ENCODE peak calls at places on chromosomes 3 and 15, in seven cellular contexts. I is cardiac muscle cell, F is PC-9, Q is GM23338, K is A549, W is ovary, O is SK-N-SH. Y is an unnamed sample. For H3K4me1, the result is how much of the 10 kb centered on the place peaks cover.

GRCh38 chr3:27721717-27722564 is at the start of gene EOMES:
- DNase-seq in I (peak), F (no peak), Q (peak), K (peak), W (no peak), O (peak), Y (peak)

GRCh38 chr3:105364113-105364512 is 2.6 kb upstream of the ALCAM start:
- DNase-seq in I (peak), F (no peak), Q (no peak), K (no peak), W (no peak), O (no peak), Y (no peak)

GRCh38 chr3:64266065-64266874 is 41.0 kb upstream of the PRICKLE2 start:
- DNase-seq in I (peak), F (no peak), Q (no peak), K (peak), W (no peak), O (no peak), Y (no peak)

GRCh38 chr3:65342084-65342683 is 654.4 kb upstream of the ADAMTS9 start:
- DNase-seq in I (peak), F (no peak), Q (peak), K (peak), W (no peak), O (no peak), Y (no peak)

GRCh38 chr3:113212155-113212844 is 943 bp downstream of the BOC start:
- DNase-seq in I (peak), F (no peak), Q (peak), K (peak), W (peak), O (peak), Y (no peak)

GRCh38 chr3:71916747-71917369 is 131.9 kb upstream of the PROK2 start:
- DNase-seq in I (peak), F (no peak), Q (no peak), K (no peak), W (peak), O (peak), Y (no peak)

GRCh38 chr3:40801276-40801675 is 276.5 kb downstream of the ZNF621 start:
- DNase-seq in I (peak), F (no peak), Q (no peak), K (no peak), W (no peak), O (no peak), Y (no peak)

GRCh38 chr15:72141171-72142084 is 23.2 kb downstream of the SENP8 start:
- DNase-seq in I (peak), F (no peak), Q (no peak), K (no peak), W (no peak), O (no peak), Y (no peak)

GRCh38 chr3:185070491-185071335 is 82.1 kb downstream of the C3orf70 start:
- DNase-seq in I (peak), F (no peak), Q (peak), K (peak), W (no peak), O (peak), Y (no peak)

GRCh38 chr3:128276577-128277183 is 123.4 kb downstream of the EEFSEC start:
- DNase-seq in I (no peak), F (peak), Q (no peak), K (no peak), W (no peak), O (no peak), Y (no peak)

GRCh38 chr15:45112592-45113379 is 1.2 kb downstream of the DUOX2 start:
- DNase-seq in I (no peak), F (no peak), Q (peak), K (no peak), W (no peak), O (peak), Y (no peak)

GRCh38 chr15:84863480-84864428 is 20.7 kb upstream of the SLC28A1 start:
- DNase-seq in I (peak), F (no peak), Q (no peak), K (peak), W (no peak), O (no peak), Y (no peak)

GRCh38 chr15:66908503-66909095 is 156.8 kb upstream of the SMAD3 start:
- DNase-seq in I (peak), F (no peak), Q (no peak), K (no peak), W (no peak), O (no peak), Y (no peak)

GRCh38 chr3:169268286-169268776 is 395.2 kb downstream of the MECOM start:
- DNase-seq in I (no peak), F (no peak), Q (no peak), K (no peak), W (no peak), O (no peak), Y (no peak)

GRCh38 chr15:49327927-49328326 is 95.1 kb upstream of the FGF7 start:
- DNase-seq in I (no peak), F (no peak), Q (no peak), K (no peak), W (no peak), O (no peak), Y (no peak)

GRCh38 chr3:100708989-100709839 is at the start of gene TFG:
- DNase-seq in I (peak), F (peak), Q (peak), K (peak), W (peak), O (peak), Y (peak)

GRCh38 chr3:98596902-98597500 is 3.6 kb upstream of the CPOX start:
- DNase-seq in I (peak), F (peak), Q (peak), K (peak), W (no peak), O (peak), Y (no peak)

GRCh38 chr3:36476274-36476942 is 96.1 kb downstream of the STAC start:
- DNase-seq in I (no peak), F (peak), Q (no peak), K (no peak), W (no peak), O (no peak), Y (no peak)

GRCh38 chr15:90262426-90262825 is 3.0 kb upstream of the NGRN start:
- DNase-seq in I (peak), F (no peak), Q (no peak), K (no peak), W (no peak), O (no peak), Y (no peak)

GRCh38 chr3:49518016-49518415 is 36.3 kb upstream of the BSN start:
- DNase-seq in I (no peak), F (no peak), Q (no peak), K (no peak), W (no peak), O (no peak), Y (no peak)

DNA sequence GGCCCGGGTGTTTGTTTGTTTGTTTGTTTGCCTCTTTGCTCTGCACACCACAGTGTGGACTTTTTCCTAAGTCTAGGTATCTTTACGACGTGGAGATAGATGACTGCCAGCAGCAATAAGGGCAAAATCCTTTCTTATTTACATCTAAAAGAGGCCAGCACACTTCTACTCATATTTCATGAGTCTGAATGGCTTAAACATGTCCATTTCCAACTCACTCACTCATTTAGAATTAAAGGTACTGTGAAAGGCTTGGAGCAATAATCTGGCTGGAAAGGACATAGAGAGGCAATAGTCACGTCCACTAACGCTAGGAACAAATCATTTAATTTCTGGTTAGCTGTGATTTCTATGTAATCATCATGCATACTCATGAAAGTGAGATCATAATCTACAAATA is 54.2 kb upstream of the SSR3 start:
- DNase-seq in I (no peak), F (no peak), Q (no peak), K (no peak), W (no peak), O (no peak), Y (no peak)
- H3K4me3 ChIP-seq in I (no peak), F (no peak), Q (no peak), K (no peak), W (no peak), O (no peak), Y (no peak)

DNA sequence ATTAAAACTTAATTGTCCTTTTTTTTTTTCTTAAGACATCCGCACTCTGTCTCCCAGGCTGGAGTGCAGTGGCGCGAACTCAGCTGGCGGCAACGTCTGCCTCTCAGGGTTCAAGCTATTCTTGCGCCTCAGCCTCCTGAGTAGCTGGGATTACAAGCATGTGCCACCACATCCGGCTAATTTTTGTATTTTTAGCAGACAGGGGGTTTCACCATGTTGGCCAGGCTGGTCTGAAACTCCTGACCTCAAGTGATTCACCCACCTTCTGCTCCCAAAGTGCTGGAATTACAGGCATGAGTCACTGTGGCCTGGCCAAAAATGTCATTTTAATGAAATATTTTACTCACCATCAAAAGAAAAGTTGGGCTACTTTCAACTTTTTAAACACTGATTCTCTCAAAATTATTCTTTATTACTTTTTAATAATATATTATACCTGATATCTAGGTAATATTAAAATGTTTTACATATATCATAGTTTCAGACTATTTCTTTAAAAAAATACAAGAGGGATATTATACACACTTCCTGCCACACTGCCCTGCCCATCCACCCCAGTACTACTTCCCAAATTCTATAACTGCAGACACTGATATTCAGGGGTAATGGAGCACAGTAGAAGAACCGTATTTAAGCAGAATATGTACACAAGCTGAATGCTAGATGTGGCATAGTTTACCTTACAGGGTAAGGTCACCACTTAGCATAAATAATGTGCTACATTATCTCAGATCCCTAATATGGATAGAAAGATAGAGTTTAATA is 723.9 kb upstream of the ZNF385D start:
- DNase-seq in I (peak), F (no peak), Q (no peak), K (no peak), W (no peak), O (no peak), Y (no peak)
- H3K4me1 ChIP-seq in I (under half), F (under half), Q (under half), K (under half), W (under half), O (under half), Y (under half)

GRCh38 chr3:42175841-42176240 is 84.7 kb downstream of the TRAK1 start:
- DNase-seq in I (no peak), F (no peak), Q (no peak), K (no peak), W (no peak), O (no peak), Y (no peak)
- H3K4me3 ChIP-seq in I (no peak), F (no peak), Q (no peak), K (no peak), W (no peak), O (no peak), Y (no peak)

DNA sequence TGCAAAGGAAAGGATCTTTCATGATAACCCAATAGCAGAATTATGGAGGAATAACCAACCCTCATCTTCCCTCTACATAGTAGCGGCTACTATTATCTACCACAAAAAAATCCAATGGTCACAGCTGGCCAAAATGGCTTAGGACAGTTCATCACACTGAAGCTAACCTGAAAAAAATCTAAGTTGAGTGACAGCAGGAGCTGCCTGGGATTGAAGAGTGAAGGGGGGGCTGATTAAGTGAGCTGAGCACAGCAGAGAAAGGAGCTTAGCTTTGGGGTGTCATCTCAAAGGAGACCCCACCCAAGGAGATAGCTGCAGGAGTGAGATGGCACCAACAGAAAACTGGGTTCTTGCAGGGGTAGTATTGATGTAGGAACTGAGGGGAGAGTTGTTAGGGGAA is 33.6 kb downstream of the CCNL1 start:
- DNase-seq in I (no peak), F (no peak), Q (no peak), K (no peak), W (no peak), O (no peak), Y (no peak)
- H3K4me1 ChIP-seq in I (half or more), F (half or more), Q (under half), K (half or more), W (under half), O (half or more), Y (under half)

GRCh38 chr3:53252105-53252946 is 3.5 kb downstream of the TKT start:
- DNase-seq in I (peak), F (peak), Q (peak), K (no peak), W (no peak), O (no peak), Y (no peak)
- H3K4me3 ChIP-seq in I (no peak), F (peak), Q (peak), K (peak), W (no peak), O (peak), Y (no peak)

DNA sequence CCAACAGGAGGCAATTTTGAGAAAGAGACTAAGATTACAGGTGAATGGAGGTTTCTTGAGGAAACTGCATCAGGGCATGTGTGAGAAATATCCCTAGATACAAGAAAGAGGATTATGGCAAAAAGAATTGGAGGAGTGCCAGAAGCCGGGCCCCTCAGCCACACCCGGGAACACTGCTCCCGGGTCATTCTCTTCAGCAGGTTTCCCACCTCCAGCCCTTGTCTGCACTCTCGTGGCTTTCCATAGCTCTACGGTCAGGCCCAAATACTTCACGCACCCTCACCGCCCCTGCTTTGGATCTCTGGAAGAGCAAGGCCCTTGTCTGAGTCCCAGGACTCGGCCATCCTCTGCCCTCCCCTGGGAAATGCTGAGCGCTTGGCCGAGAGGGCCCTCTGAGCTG is 38.7 kb upstream of the SPTBN5 start:
- DNase-seq in I (no peak), F (no peak), Q (no peak), K (no peak), W (no peak), O (no peak), Y (no peak)
- H3K4me1 ChIP-seq in I (under half), F (half or more), Q (under half), K (half or more), W (under half), O (under half), Y (under half)

DNA sequence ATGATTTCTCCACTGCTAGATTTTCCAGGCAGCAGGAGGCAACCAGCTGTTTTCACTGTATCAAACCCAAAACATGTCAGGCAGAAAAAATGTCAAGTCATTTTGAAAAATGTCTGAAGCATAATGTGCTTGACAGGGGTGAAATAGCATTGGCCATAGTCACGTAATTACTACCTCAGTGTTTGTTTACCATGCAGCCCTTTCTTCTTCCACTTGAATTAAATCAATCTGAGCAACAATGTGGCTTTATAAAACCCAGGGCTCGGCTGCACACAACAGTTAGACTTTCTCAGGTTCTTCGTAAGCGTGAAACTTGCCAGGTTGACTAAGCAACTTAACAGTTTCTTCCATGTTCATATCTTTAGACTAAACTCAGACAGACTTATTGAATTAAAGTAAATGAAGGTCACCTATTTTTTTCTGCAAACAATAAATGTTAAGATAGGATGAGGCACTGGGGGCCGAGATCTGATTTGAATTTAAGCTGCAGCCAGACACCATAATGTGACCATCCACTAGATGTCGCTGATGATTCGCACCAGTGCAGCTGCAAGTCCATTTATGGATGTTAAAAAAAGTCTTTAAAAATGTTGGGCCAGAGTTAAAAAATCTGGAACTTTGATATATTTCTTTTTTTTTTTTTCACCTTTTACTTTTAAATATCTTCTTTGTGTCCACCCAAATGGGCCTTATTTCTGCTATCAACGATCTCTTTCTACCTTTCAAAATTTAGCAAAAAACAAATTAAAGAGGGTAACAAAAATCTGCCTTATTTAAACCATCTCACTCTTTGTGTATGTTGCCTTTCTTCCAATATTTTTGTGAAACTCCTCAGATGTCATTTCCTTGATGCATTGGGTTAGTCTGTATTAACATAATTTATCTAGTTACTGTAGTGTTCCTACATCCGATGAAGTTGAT is 305.9 kb downstream of the CACNA2D3 start:
- DNase-seq in I (peak), F (no peak), Q (peak), K (peak), W (peak), O (peak), Y (peak)
- H3K4me3 ChIP-seq in I (no peak), F (no peak), Q (no peak), K (no peak), W (no peak), O (no peak), Y (no peak)

Y was measured in naive thymus-derived CD4-positive, alpha-beta T cell.